ENCODE peak calls at places on chromosomes 2 and 18, in five cellular contexts. One of them, this sample, is unnamed.

GRCh38 chr18:9120796-9121195 is 15.8 kb upstream of the ANKRD12 start:
- DNase-seq in dorsolateral prefrontal cortex: no peak
- DNase-seq in colonic mucosa: no peak
- DNase-seq in neuronal stem cell: no peak
- DNase-seq in lower leg skin: no peak
- DNase-seq in this sample: no peak

GRCh38 chr2:179218848-179219594 is 45.6 kb downstream of the SESTD1 start:
- DNase-seq in dorsolateral prefrontal cortex: peak
- DNase-seq in colonic mucosa: peak
- DNase-seq in neuronal stem cell: peak
- DNase-seq in lower leg skin: peak
- DNase-seq in this sample: peak

GRCh38 chr2:62313433-62314227 is 117.7 kb downstream of the B3GNT2 start:
- DNase-seq in dorsolateral prefrontal cortex: no peak
- DNase-seq in colonic mucosa: no peak
- DNase-seq in neuronal stem cell: no peak
- DNase-seq in lower leg skin: no peak
- DNase-seq in this sample: no peak

GRCh38 chr18:68916734-68917133 is 118.9 kb downstream of the CCDC102B start:
- DNase-seq in dorsolateral prefrontal cortex: no peak
- DNase-seq in colonic mucosa: no peak
- DNase-seq in neuronal stem cell: no peak
- DNase-seq in lower leg skin: no peak
- DNase-seq in this sample: no peak

GRCh38 chr2:36507408-36507812 is 90.6 kb downstream of the FEZ2 start:
- DNase-seq in dorsolateral prefrontal cortex: no peak
- DNase-seq in colonic mucosa: peak
- DNase-seq in neuronal stem cell: peak
- DNase-seq in lower leg skin: no peak
- DNase-seq in this sample: no peak

GRCh38 chr2:9114457-9114856 is 92.2 kb upstream of the ASAP2 start:
- DNase-seq in dorsolateral prefrontal cortex: no peak
- DNase-seq in colonic mucosa: no peak
- DNase-seq in neuronal stem cell: no peak
- DNase-seq in lower leg skin: no peak
- DNase-seq in this sample: no peak

GRCh38 chr2:142131016-142131714 is at the start of gene LRP1B:
- DNase-seq in dorsolateral prefrontal cortex: peak
- DNase-seq in colonic mucosa: no peak
- DNase-seq in neuronal stem cell: peak
- DNase-seq in lower leg skin: no peak
- DNase-seq in this sample: no peak

GRCh38 chr2:206250041-206250897 is 24.2 kb upstream of the ZDBF2 start:
- DNase-seq in dorsolateral prefrontal cortex: no peak
- DNase-seq in colonic mucosa: peak
- DNase-seq in neuronal stem cell: no peak
- DNase-seq in lower leg skin: no peak
- DNase-seq in this sample: no peak

GRCh38 chr18:33841221-33841967 is 263.4 kb downstream of the ASXL3 start:
- DNase-seq in dorsolateral prefrontal cortex: no peak
- DNase-seq in colonic mucosa: no peak
- DNase-seq in neuronal stem cell: no peak
- DNase-seq in lower leg skin: no peak
- DNase-seq in this sample: no peak

GRCh38 chr18:22705328-22705727 is 227.8 kb upstream of the RBBP8 start:
- DNase-seq in dorsolateral prefrontal cortex: no peak
- DNase-seq in colonic mucosa: no peak
- DNase-seq in neuronal stem cell: no peak
- DNase-seq in lower leg skin: no peak
- DNase-seq in this sample: no peak

GRCh38 chr2:176151199-176152099 is at the start of gene HOXD4:
- DNase-seq in dorsolateral prefrontal cortex: no peak
- DNase-seq in colonic mucosa: no peak
- DNase-seq in neuronal stem cell: no peak
- DNase-seq in lower leg skin: peak
- DNase-seq in this sample: no peak

GRCh38 chr2:133884739-133885381 is 316.6 kb upstream of the NCKAP5 start:
- DNase-seq in dorsolateral prefrontal cortex: no peak
- DNase-seq in colonic mucosa: no peak
- DNase-seq in neuronal stem cell: no peak
- DNase-seq in lower leg skin: no peak
- DNase-seq in this sample: no peak

GRCh38 chr2:70993689-70993986 is 1.0 kb downstream of the TEX261 start:
- DNase-seq in dorsolateral prefrontal cortex: no peak
- DNase-seq in colonic mucosa: no peak
- DNase-seq in neuronal stem cell: no peak
- DNase-seq in lower leg skin: peak
- DNase-seq in this sample: no peak
- H3K4me3 ChIP-seq in dorsolateral prefrontal cortex: peak
- H3K4me3 ChIP-seq in colonic mucosa: peak
- H3K4me3 ChIP-seq in neuronal stem cell: peak
- H3K4me3 ChIP-seq in lower leg skin: peak
- H3K4me3 ChIP-seq in this sample: peak

DNA sequence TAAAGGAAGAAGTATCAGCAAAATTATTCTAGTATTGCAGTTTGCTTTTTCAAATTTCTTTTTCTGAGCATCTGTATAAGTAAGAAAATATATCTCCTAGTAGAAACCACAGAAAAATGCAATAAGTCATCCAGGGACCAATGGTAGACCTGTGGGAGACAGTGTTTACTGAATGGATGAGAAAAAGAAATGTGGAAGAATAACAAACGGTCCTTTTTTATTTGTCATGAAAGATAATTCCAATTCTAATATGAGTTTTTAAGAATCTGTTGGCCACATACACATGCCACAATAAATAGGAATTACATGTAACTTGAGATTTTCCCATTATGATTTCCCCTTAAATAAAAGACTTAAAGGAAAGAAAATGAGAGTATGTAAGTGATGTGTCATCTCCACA is 107.7 kb upstream of the RAB27B start:
- DNase-seq in dorsolateral prefrontal cortex: no peak
- DNase-seq in colonic mucosa: no peak
- DNase-seq in neuronal stem cell: no peak
- DNase-seq in lower leg skin: no peak
- DNase-seq in this sample: no peak
- H3K4me3 ChIP-seq in dorsolateral prefrontal cortex: no peak
- H3K4me3 ChIP-seq in colonic mucosa: no peak
- H3K4me3 ChIP-seq in neuronal stem cell: no peak
- H3K4me3 ChIP-seq in lower leg skin: no peak
- H3K4me3 ChIP-seq in this sample: no peak

DNA sequence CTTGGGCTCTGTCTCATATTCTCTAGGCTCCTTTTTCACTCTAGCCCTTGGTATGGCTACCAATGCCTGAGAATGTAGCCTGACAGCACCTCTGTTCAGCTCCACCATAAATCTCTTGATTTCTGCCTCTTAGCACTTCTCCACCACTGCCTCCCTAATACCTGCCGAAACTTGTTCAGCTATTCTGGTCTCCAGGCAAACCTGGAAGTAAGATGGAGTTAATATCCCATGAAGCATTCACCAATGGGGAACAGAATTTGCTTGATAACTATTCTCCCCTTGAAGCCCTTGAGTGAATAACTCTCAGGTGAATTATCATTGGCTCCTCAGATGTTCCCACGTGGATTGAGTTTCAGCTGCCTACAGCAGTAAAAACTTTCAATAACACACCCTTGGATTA is 145.6 kb downstream of the EVA1A start:
- DNase-seq in dorsolateral prefrontal cortex: no peak
- DNase-seq in colonic mucosa: no peak
- DNase-seq in neuronal stem cell: no peak
- DNase-seq in lower leg skin: no peak
- DNase-seq in this sample: no peak
- H3K4me3 ChIP-seq in dorsolateral prefrontal cortex: no peak
- H3K4me3 ChIP-seq in colonic mucosa: no peak
- H3K4me3 ChIP-seq in neuronal stem cell: no peak
- H3K4me3 ChIP-seq in lower leg skin: no peak
- H3K4me3 ChIP-seq in this sample: no peak

GRCh38 chr2:42755161-42755900 is 8.6 kb downstream of the OXER1 start:
- DNase-seq in dorsolateral prefrontal cortex: no peak
- DNase-seq in colonic mucosa: no peak
- DNase-seq in neuronal stem cell: no peak
- DNase-seq in lower leg skin: no peak
- DNase-seq in this sample: no peak

GRCh38 chr2:42754021-42754775 is 9.7 kb downstream of the OXER1 start:
- DNase-seq in dorsolateral prefrontal cortex: no peak
- DNase-seq in colonic mucosa: no peak
- DNase-seq in neuronal stem cell: no peak
- DNase-seq in lower leg skin: no peak
- DNase-seq in this sample: no peak

GRCh38 chr2:42756150-42756549 is 7.8 kb downstream of the OXER1 start:
- DNase-seq in dorsolateral prefrontal cortex: no peak
- DNase-seq in colonic mucosa: no peak
- DNase-seq in neuronal stem cell: no peak
- DNase-seq in lower leg skin: no peak
- DNase-seq in this sample: no peak

GRCh38 chr2:42753188-42753813 is 10.6 kb downstream of the OXER1 start:
- DNase-seq in dorsolateral prefrontal cortex: no peak
- DNase-seq in colonic mucosa: no peak
- DNase-seq in neuronal stem cell: no peak
- DNase-seq in lower leg skin: no peak
- DNase-seq in this sample: no peak

DNA sequence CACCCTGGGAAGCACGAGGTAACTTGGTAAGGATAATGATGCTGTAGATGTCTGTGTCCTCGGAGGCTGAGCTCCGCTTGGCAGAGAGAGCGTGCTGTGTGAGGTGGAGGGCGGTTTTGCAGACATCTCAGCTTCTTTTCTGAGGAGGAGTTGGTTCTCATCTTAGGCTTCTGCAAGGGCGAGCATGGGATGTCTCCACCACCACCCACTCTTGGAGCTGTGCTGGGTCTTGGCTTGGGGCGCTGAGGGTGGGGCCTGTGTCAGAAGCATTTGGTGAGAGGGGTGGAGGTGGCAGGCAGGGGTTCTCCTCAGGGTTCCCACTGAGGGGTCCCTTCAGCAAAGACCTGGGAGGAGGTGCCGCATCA is 9.2 kb downstream of the OXER1 start:
- DNase-seq in dorsolateral prefrontal cortex: no peak
- DNase-seq in colonic mucosa: no peak
- DNase-seq in neuronal stem cell: no peak
- DNase-seq in lower leg skin: no peak
- DNase-seq in this sample: no peak
- H3K4me3 ChIP-seq in dorsolateral prefrontal cortex: no peak
- H3K4me3 ChIP-seq in colonic mucosa: no peak
- H3K4me3 ChIP-seq in neuronal stem cell: no peak
- H3K4me3 ChIP-seq in lower leg skin: no peak
- H3K4me3 ChIP-seq in this sample: no peak